ENCODE peak calls at places on chromosome 18, in nine cellular contexts. Q is H9, H is astrocyte, A is HepG2, Z is fibroblast of lung, P is PC-3, I is Karpas-422, S is A549, X is mesendoderm. C is an unnamed sample.

GRCh38 chr18:76589309-76589708 is 94.3 kb upstream of the ZNF516 start:
- DNase-seq in H (no peak), A (no peak), X (no peak), P (no peak), I (no peak), Z (no peak), Q (no peak), S (no peak), C (no peak)

GRCh38 chr18:64409511-64409910 is 260.6 kb upstream of the LINC00305 start:
- DNase-seq in Z (no peak), H (no peak), S (no peak), I (peak), A (no peak), X (peak), P (peak), Q (no peak), C (no peak)

GRCh38 chr18:50631831-50632285 is 72.0 kb downstream of the MAPK4 start:
- DNase-seq in Z (no peak), H (no peak), S (no peak), I (no peak), A (no peak), P (no peak), X (peak), Q (no peak), C (no peak)

GRCh38 chr18:70384181-70384790 is 95.4 kb downstream of the SOCS6 start:
- DNase-seq in P (peak), Q (no peak), A (peak), I (no peak), X (no peak), H (peak), S (peak), Z (peak), C (peak)

GRCh38 chr18:11859282-11859797 is 8.1 kb downstream of the CHMP1B start:
- DNase-seq in H (no peak), I (no peak), Q (no peak), Z (no peak), A (no peak), S (no peak), P (peak), X (peak), C (peak)

GRCh38 chr18:50287028-50287440 is 458 bp downstream of the CXXC1 start:
- DNase-seq in S (no peak), X (no peak), H (no peak), A (no peak), P (no peak), Q (no peak), I (peak), Z (no peak), C (no peak)

GRCh38 chr18:23377669-23378469 is 75.2 kb upstream of the RIOK3 start:
- DNase-seq in Q (no peak), X (peak), Z (peak), S (peak), A (peak), P (peak), H (peak), I (no peak), C (peak)

GRCh38 chr18:46411862-46412690 is 244.9 kb downstream of the LOXHD1 start:
- DNase-seq in H (peak), S (no peak), Q (peak), P (no peak), I (no peak), A (no peak), X (peak), Z (peak), C (peak)

GRCh38 chr18:63532471-63532870 is 9.7 kb upstream of the SERPINB12 start:
- DNase-seq in Q (no peak), X (no peak), I (no peak), P (no peak), A (no peak), S (no peak), Z (no peak), H (no peak), C (no peak)

GRCh38 chr18:50527636-50528307 is 32.1 kb upstream of the MAPK4 start:
- DNase-seq in Z (no peak), P (no peak), Q (no peak), X (no peak), H (no peak), S (no peak), I (no peak), A (no peak), C (no peak)

GRCh38 chr18:58263733-58264469 is 219.9 kb downstream of the NEDD4L start:
- DNase-seq in P (peak), Q (no peak), X (no peak), S (no peak), A (no peak), Z (peak), I (no peak), H (peak), C (no peak)

GRCh38 chr18:74242451-74243096 is 49.2 kb downstream of the CYB5A start:
- DNase-seq in Q (no peak), Z (no peak), X (no peak), S (no peak), A (peak), H (no peak), P (peak), I (no peak), C (no peak)

GRCh38 chr18:500230-500555 is 308 bp downstream of the COLEC12 start:
- DNase-seq in I (no peak), S (no peak), A (no peak), X (peak), H (no peak), Z (no peak), P (no peak), Q (peak), C (peak)

GRCh38 chr18:36635414-36636096 is 193.2 kb downstream of the TPGS2 start:
- DNase-seq in Q (no peak), H (no peak), I (no peak), P (no peak), X (peak), S (no peak), Z (no peak), A (no peak), C (no peak)

GRCh38 chr18:23178661-23179081 is 43.4 kb downstream of the CABLES1 start:
- DNase-seq in S (no peak), I (no peak), H (no peak), A (peak), Z (no peak), X (no peak), Q (no peak), P (no peak), C (no peak)

GRCh38 chr18:49562481-49563129 is 748 bp downstream of the LIPG start:
- DNase-seq in H (no peak), I (no peak), Q (peak), A (no peak), P (no peak), X (peak), Z (peak), S (no peak), C (peak)

GRCh38 chr18:286515-287310 is 18.9 kb upstream of the THOC1 start:
- DNase-seq in I (no peak), X (no peak), H (peak), P (peak), Q (no peak), Z (peak), S (no peak), A (peak), C (no peak)

GRCh38 chr18:8706981-8707940 is 1.9 kb downstream of the MTCL1 start:
- DNase-seq in Q (peak), X (peak), S (no peak), Z (peak), I (peak), H (peak), A (no peak), P (peak), C (peak)

GRCh38 chr18:31042068-31042390 is 513 bp downstream of the DSC3 start:
- DNase-seq in A (no peak), Z (no peak), Q (no peak), I (no peak), H (no peak), X (no peak), P (no peak), S (no peak), C (no peak)

GRCh38 chr18:27778441-27778840 is 398.5 kb downstream of the CDH2 start:
- DNase-seq in X (peak), Q (no peak), S (no peak), A (no peak), P (peak), H (peak), I (no peak), Z (peak), C (peak)

GRCh38 chr18:51400721-51401120 is 203.2 kb upstream of the MEX3C start:
- DNase-seq in S (no peak), Z (no peak), H (no peak), X (no peak), P (no peak), A (no peak), Q (no peak), I (no peak), C (no peak)

GRCh38 chr18:35024196-35024595 is 17.0 kb upstream of the MAPRE2 start:
- DNase-seq in S (no peak), P (no peak), I (no peak), Q (no peak), X (no peak), Z (no peak), A (no peak), H (no peak), C (no peak)
- H3K4me2 ChIP-seq in S (no peak), P (no peak), I (peak), Q (no peak), X (no peak), Z (no peak), A (no peak), H (no peak), C (no peak)

GRCh38 chr18:32425466-32425865 is 45.2 kb downstream of the GAREM1 start:
- DNase-seq in X (no peak), H (peak), P (peak), A (peak), I (no peak), Z (peak), S (no peak), Q (no peak), C (peak)
- H3K4me2 ChIP-seq in X (no peak), H (peak), P (no peak), A (no peak), I (no peak), Z (no peak), S (peak), Q (no peak), C (no peak)

GRCh38 chr18:39380823-39381222 is 1815.2 kb upstream of the CELF4 start:
- DNase-seq in X (peak), S (no peak), A (no peak), Q (no peak), P (no peak), Z (no peak), I (no peak), H (no peak), C (no peak)
- H3K4me2 ChIP-seq in X (no peak), S (no peak), A (no peak), Q (no peak), P (no peak), Z (no peak), I (no peak), H (peak), C (no peak)

GRCh38 chr18:55249572-55249971 is 290.3 kb upstream of the CCDC68 start:
- DNase-seq in X (no peak), P (peak), I (no peak), Q (no peak), H (peak), Z (peak), S (no peak), A (no peak), C (no peak)
- H3K4me2 ChIP-seq in X (no peak), P (no peak), I (no peak), Q (no peak), H (no peak), Z (no peak), S (no peak), A (no peak), C (no peak)

C was measured in mammary epithelial cell.